ENCODE peak calls at places on chromosome 6, in five cellular contexts. One of them, this sample, is unnamed.

GRCh38 chr6:66336171-66336570 is 629.1 kb upstream of the EYS start:
- DNase-seq in A549: no peak
- DNase-seq in K562: no peak
- DNase-seq in HepG2: no peak
- DNase-seq in H1: no peak
- DNase-seq in this sample: no peak

GRCh38 chr6:28553986-28554881 is 28.6 kb downstream of the GPX5 start:
- DNase-seq in A549: no peak
- DNase-seq in K562: peak; percentile 37
- DNase-seq in HepG2: peak; percentile 77
- DNase-seq in H1: no peak
- DNase-seq in this sample: no peak

GRCh38 chr6:144416244-144416643 is 131.1 kb downstream of the UTRN start:
- DNase-seq in A549: no peak
- DNase-seq in K562: no peak
- DNase-seq in HepG2: no peak
- DNase-seq in H1: no peak
- DNase-seq in this sample: no peak

GRCh38 chr6:159691133-159691962 is 1.7 kb downstream of the SOD2 start:
- DNase-seq in A549: peak; percentile 50
- DNase-seq in K562: peak; percentile 47
- DNase-seq in HepG2: peak; percentile 93
- DNase-seq in H1: no peak
- DNase-seq in this sample: peak; percentile 47

GRCh38 chr6:158970640-158971291 is 29.2 kb downstream of the RSPH3 start:
- DNase-seq in A549: no peak
- DNase-seq in K562: no peak
- DNase-seq in HepG2: no peak
- DNase-seq in H1: no peak
- DNase-seq in this sample: no peak

GRCh38 chr6:57302477-57302876 is 15.0 kb upstream of the PRIM2 start:
- DNase-seq in A549: no peak
- DNase-seq in K562: no peak
- DNase-seq in HepG2: no peak
- DNase-seq in H1: no peak
- DNase-seq in this sample: no peak

GRCh38 chr6:15622045-15622750 is 40.6 kb downstream of the DTNBP1 start:
- DNase-seq in A549: no peak
- DNase-seq in K562: no peak
- DNase-seq in HepG2: no peak
- DNase-seq in H1: no peak
- DNase-seq in this sample: no peak

GRCh38 chr6:46199387-46199786 is 28.6 kb upstream of the ENPP5 start:
- DNase-seq in A549: no peak
- DNase-seq in K562: no peak
- DNase-seq in HepG2: no peak
- DNase-seq in H1: no peak
- DNase-seq in this sample: no peak

GRCh38 chr6:75386050-75386770 is 101.6 kb upstream of the TMEM30A start:
- DNase-seq in A549: no peak
- DNase-seq in K562: no peak
- DNase-seq in HepG2: no peak
- DNase-seq in H1: no peak
- DNase-seq in this sample: no peak

GRCh38 chr6:107386340-107386739 is 73.0 kb downstream of the PDSS2 start:
- DNase-seq in A549: no peak
- DNase-seq in K562: no peak
- DNase-seq in HepG2: no peak
- DNase-seq in H1: no peak
- DNase-seq in this sample: no peak

GRCh38 chr6:53090576-53090975 is 25.4 kb downstream of the FBXO9 start:
- DNase-seq in A549: no peak
- DNase-seq in K562: no peak
- DNase-seq in HepG2: no peak
- DNase-seq in H1: no peak
- DNase-seq in this sample: no peak

GRCh38 chr6:56953597-56954388 is 1.1 kb upstream of the BEND6 start:
- DNase-seq in A549: no peak
- DNase-seq in K562: no peak
- DNase-seq in HepG2: no peak
- DNase-seq in H1: peak; percentile 72
- DNase-seq in this sample: peak; percentile 38

GRCh38 chr6:146791930-146792329 is 193.2 kb downstream of the ADGB start:
- DNase-seq in A549: no peak
- DNase-seq in K562: no peak
- DNase-seq in HepG2: no peak
- DNase-seq in H1: no peak
- DNase-seq in this sample: no peak

GRCh38 chr6:57316581-57317059 is 810 bp upstream of the PRIM2 start:
- DNase-seq in A549: peak; percentile 71
- DNase-seq in K562: peak; percentile 74
- DNase-seq in HepG2: peak; percentile 90
- DNase-seq in H1: peak; percentile 81
- DNase-seq in this sample: peak; percentile 83

GRCh38 chr6:106803188-106803587 is 171.3 kb downstream of the CD24 start:
- DNase-seq in A549: no peak
- DNase-seq in K562: no peak
- DNase-seq in HepG2: no peak
- DNase-seq in H1: no peak
- DNase-seq in this sample: no peak

GRCh38 chr6:132730560-132730959 is 16.7 kb upstream of the VNN1 start:
- DNase-seq in A549: no peak
- DNase-seq in K562: no peak
- DNase-seq in HepG2: no peak
- DNase-seq in H1: no peak
- DNase-seq in this sample: no peak

GRCh38 chr6:14925627-14926026 is 320.2 kb upstream of the JARID2 start:
- DNase-seq in A549: no peak
- DNase-seq in K562: no peak
- DNase-seq in HepG2: no peak
- DNase-seq in H1: no peak
- DNase-seq in this sample: no peak

GRCh38 chr6:107977283-107977682 is 19.3 kb upstream of the SEC63 start:
- DNase-seq in A549: no peak
- DNase-seq in K562: no peak
- DNase-seq in HepG2: no peak
- DNase-seq in H1: no peak
- DNase-seq in this sample: no peak

GRCh38 chr6:157020398-157021266 is 243.5 kb downstream of the ARID1B start:
- DNase-seq in A549: peak; percentile 52
- DNase-seq in K562: no peak
- DNase-seq in HepG2: peak; percentile 51
- DNase-seq in H1: no peak
- DNase-seq in this sample: no peak

GRCh38 chr6:15268130-15268908 is 22.4 kb downstream of the JARID2 start:
- DNase-seq in A549: no peak
- DNase-seq in K562: no peak
- DNase-seq in HepG2: no peak
- DNase-seq in H1: no peak
- DNase-seq in this sample: no peak

GRCh38 chr6:11869656-11870340 is 91.2 kb upstream of the ADTRP start:
- DNase-seq in A549: no peak
- DNase-seq in K562: no peak
- DNase-seq in HepG2: no peak
- DNase-seq in H1: no peak
- DNase-seq in this sample: no peak

GRCh38 chr6:166553563-166554271 is 32.8 kb downstream of the RAMACL start:
- DNase-seq in A549: no peak
- DNase-seq in K562: no peak
- DNase-seq in HepG2: no peak
- DNase-seq in H1: no peak
- DNase-seq in this sample: no peak

GRCh38 chr6:25882066-25882496 is 8.0 kb upstream of the SLC17A3 start:
- DNase-seq in A549: peak; percentile 10
- DNase-seq in K562: no peak
- DNase-seq in HepG2: no peak
- DNase-seq in H1: peak; percentile 72
- DNase-seq in this sample: no peak

GRCh38 chr6:32151131-32151884 is 431 bp downstream of the PRRT1 start:
- DNase-seq in A549: no peak
- DNase-seq in K562: no peak
- DNase-seq in HepG2: no peak
- DNase-seq in H1: no peak
- DNase-seq in this sample: no peak

GRCh38 chr6:163406320-163406719 is 8.2 kb upstream of the QKI start:
- DNase-seq in A549: no peak
- DNase-seq in K562: no peak
- DNase-seq in HepG2: no peak
- DNase-seq in H1: no peak
- DNase-seq in this sample: no peak

GRCh38 chr6:24901698-24902328 is 33.9 kb downstream of the RIPOR2 start:
- DNase-seq in A549: no peak
- DNase-seq in K562: no peak
- DNase-seq in HepG2: no peak
- DNase-seq in H1: no peak
- DNase-seq in this sample: no peak

GRCh38 chr6:157823523-157824370 is 701 bp downstream of the SNX9 start:
- DNase-seq in A549: peak; percentile 13
- DNase-seq in K562: peak; percentile 70
- DNase-seq in HepG2: peak; percentile 67
- DNase-seq in H1: peak; percentile 66
- DNase-seq in this sample: peak; percentile 56

GRCh38 chr6:34475167-34476047 is 9.5 kb downstream of the PACSIN1 start:
- DNase-seq in A549: no peak
- DNase-seq in K562: no peak
- DNase-seq in HepG2: no peak
- DNase-seq in H1: no peak
- DNase-seq in this sample: no peak

GRCh38 chr6:82022614-82023102 is 224.9 kb downstream of the IBTK start:
- DNase-seq in A549: no peak
- DNase-seq in K562: no peak
- DNase-seq in HepG2: peak; percentile 39
- DNase-seq in H1: no peak
- DNase-seq in this sample: no peak

GRCh38 chr6:131183427-131184095 is 48.3 kb downstream of the AKAP7 start:
- DNase-seq in A549: no peak
- DNase-seq in K562: no peak
- DNase-seq in HepG2: no peak
- DNase-seq in H1: no peak
- DNase-seq in this sample: no peak

DNA sequence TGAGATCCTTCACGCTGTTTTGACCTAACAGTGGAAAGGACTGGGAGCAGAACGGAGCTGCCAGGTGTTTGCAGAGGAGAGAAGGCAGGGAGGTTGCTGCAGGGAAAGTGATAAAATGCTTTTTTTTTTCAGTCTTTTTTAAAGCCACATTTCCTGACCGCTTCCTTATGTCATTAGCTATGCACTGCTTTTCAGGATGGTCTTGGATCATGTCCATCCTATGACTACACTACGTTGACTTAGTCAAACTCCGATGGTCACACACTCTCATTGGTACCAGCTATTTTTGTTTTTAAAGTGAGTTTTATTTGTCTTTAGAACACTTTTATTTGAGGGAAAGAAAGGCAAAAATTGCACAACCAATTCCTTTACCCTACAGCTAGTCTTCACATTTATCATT is 89.2 kb upstream of the EXOC2 start:
- DNase-seq in A549: no peak
- DNase-seq in K562: peak; percentile 7
- DNase-seq in HepG2: no peak
- DNase-seq in H1: no peak
- DNase-seq in this sample: no peak
- TF ChIP-seq HDAC2 in A549: no peak
- TF ChIP-seq HDAC2 in K562: no peak
- TF ChIP-seq HDAC2 in HepG2: no peak
- TF ChIP-seq HDAC2 in H1: no peak
- TF ChIP-seq HDAC2 in this sample: no peak

GRCh38 chr6:4130357-4130987 is 4.9 kb downstream of the ECI2 start:
- DNase-seq in A549: no peak
- DNase-seq in K562: no peak
- DNase-seq in HepG2: peak; percentile 69
- DNase-seq in H1: no peak
- DNase-seq in this sample: no peak

GRCh38 chr6:4136354-4136831 is 1.0 kb upstream of the ECI2 start:
- DNase-seq in A549: no peak
- DNase-seq in K562: no peak
- DNase-seq in HepG2: no peak
- DNase-seq in H1: no peak
- DNase-seq in this sample: no peak

GRCh38 chr6:4135665-4136353 is 434 bp upstream of the ECI2 start:
- DNase-seq in A549: peak; percentile 74
- DNase-seq in K562: peak; percentile 99
- DNase-seq in HepG2: peak; percentile 85
- DNase-seq in H1: peak; percentile 92
- DNase-seq in this sample: peak; percentile 49

GRCh38 chr6:4134841-4135664 is at the start of gene ECI2:
- DNase-seq in A549: peak; percentile 48
- DNase-seq in K562: peak; percentile 68
- DNase-seq in HepG2: peak; percentile 71
- DNase-seq in H1: peak; percentile 85
- DNase-seq in this sample: no peak

GRCh38 chr6:4133941-4134838 is 1.2 kb downstream of the ECI2 start:
- DNase-seq in A549: peak; percentile 12
- DNase-seq in K562: peak; percentile 41
- DNase-seq in HepG2: peak; percentile 57
- DNase-seq in H1: peak; percentile 61
- DNase-seq in this sample: no peak
- TF ChIP-seq MAX in A549: no peak
- TF ChIP-seq MAX in K562: peak; percentile 54
- TF ChIP-seq MAX in HepG2: peak; percentile 51
- TF ChIP-seq MAX in H1: no peak
- TF ChIP-seq MAX in this sample: no peak

DNA sequence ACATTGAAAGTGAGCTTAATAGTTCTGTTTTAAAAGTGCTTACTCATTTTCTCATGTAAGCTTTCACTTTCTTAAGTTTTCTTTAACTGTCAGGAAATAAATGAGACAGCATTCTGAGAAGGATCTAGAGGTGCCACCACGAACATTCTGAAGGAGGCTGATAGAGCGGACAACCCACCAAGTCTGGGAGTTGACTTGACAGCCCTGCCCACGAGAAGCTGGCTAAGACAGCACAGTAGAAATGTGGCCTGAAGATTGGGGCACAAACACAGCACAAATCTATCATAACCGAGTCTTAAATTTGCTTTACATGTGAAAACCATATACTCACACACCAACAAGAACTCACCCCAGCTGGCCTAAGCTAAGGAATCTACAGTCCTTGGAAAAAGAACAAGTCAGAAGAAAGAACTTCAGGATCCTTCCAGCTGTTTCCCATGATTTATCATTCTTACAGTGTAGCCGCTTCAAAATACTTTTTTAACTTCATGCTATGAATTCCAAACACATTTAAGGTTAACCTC is 144.2 kb upstream of the TNFAIP3 start:
- DNase-seq in A549: no peak
- DNase-seq in K562: no peak
- DNase-seq in HepG2: no peak
- DNase-seq in H1: no peak
- DNase-seq in this sample: no peak
- TF ChIP-seq HDAC2 in A549: no peak
- TF ChIP-seq HDAC2 in K562: no peak
- TF ChIP-seq HDAC2 in HepG2: no peak
- TF ChIP-seq HDAC2 in H1: no peak
- TF ChIP-seq HDAC2 in this sample: no peak

DNA sequence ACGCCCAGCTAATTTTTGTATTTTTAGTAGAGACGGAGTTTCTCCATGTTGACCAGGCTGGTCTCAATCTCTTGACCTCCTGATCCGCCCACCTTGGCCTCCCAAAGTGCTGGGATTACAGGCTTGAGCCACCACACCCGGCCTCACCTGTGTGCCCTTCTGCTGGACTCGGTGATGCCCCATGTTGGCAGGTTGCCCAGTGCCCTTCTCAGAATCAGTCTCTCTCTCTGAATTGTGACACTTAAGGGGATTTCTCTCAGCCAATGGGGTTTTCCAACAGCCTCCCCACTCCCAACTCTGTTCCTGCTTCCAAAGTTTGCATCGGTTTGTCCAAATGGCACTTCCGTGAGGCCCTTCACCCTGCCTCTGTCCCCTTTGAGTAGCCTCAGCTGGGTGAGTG is 3.1 kb upstream of the MRPS10 start:
- DNase-seq in A549: no peak
- DNase-seq in K562: no peak
- DNase-seq in HepG2: no peak
- DNase-seq in H1: no peak
- DNase-seq in this sample: no peak
- TF ChIP-seq MAX in A549: no peak
- TF ChIP-seq MAX in K562: no peak
- TF ChIP-seq MAX in HepG2: no peak
- TF ChIP-seq MAX in H1: no peak
- TF ChIP-seq MAX in this sample: no peak

This sample was measured in GM12878.